ENCODE peak calls at places on chromosomes 3 and 15, in seven cellular contexts. One of them, this sample, is unnamed.

GRCh38 chr3:114411292-114411691 is 117.5 kb downstream of the TIGIT start:
- DNase-seq in thoracic aorta: no peak
- DNase-seq in HepG2: no peak
- DNase-seq in testis: no peak
- DNase-seq in A549: no peak
- DNase-seq in neuronal stem cell: no peak
- DNase-seq in uterus: no peak
- DNase-seq in this sample: no peak

GRCh38 chr3:16897254-16897926 is 12.6 kb downstream of the PLCL2 start:
- DNase-seq in uterus: no peak
- DNase-seq in HepG2: no peak
- DNase-seq in thoracic aorta: no peak
- DNase-seq in testis: no peak
- DNase-seq in A549: no peak
- DNase-seq in neuronal stem cell: no peak
- DNase-seq in this sample: no peak

GRCh38 chr3:112651076-112651475 is 10.1 kb upstream of the CCDC80 start:
- DNase-seq in testis: no peak
- DNase-seq in thoracic aorta: no peak
- DNase-seq in neuronal stem cell: no peak
- DNase-seq in uterus: no peak
- DNase-seq in HepG2: no peak
- DNase-seq in A549: no peak
- DNase-seq in this sample: no peak

GRCh38 chr15:66486887-66487286 is 10.7 kb downstream of the SNAPC5 start:
- DNase-seq in uterus: no peak
- DNase-seq in thoracic aorta: no peak
- DNase-seq in testis: no peak
- DNase-seq in A549: no peak
- DNase-seq in neuronal stem cell: no peak
- DNase-seq in HepG2: no peak
- DNase-seq in this sample: no peak

GRCh38 chr3:144816366-144816765 is 844.7 kb downstream of the DIPK2A start:
- DNase-seq in A549: no peak
- DNase-seq in testis: no peak
- DNase-seq in thoracic aorta: no peak
- DNase-seq in HepG2: no peak
- DNase-seq in neuronal stem cell: no peak
- DNase-seq in uterus: no peak
- DNase-seq in this sample: no peak

GRCh38 chr15:73317651-73318462 is 50.9 kb downstream of the HCN4 start:
- DNase-seq in HepG2: no peak
- DNase-seq in thoracic aorta: no peak
- DNase-seq in uterus: no peak
- DNase-seq in neuronal stem cell: no peak
- DNase-seq in testis: no peak
- DNase-seq in A549: no peak
- DNase-seq in this sample: no peak

GRCh38 chr15:35737521-35737920 is 191.6 kb upstream of the DPH6 start:
- DNase-seq in uterus: no peak
- DNase-seq in thoracic aorta: no peak
- DNase-seq in A549: no peak
- DNase-seq in neuronal stem cell: no peak
- DNase-seq in testis: no peak
- DNase-seq in HepG2: no peak
- DNase-seq in this sample: no peak

GRCh38 chr3:535566-536416 is 339.2 kb downstream of the CHL1 start:
- DNase-seq in HepG2: no peak
- DNase-seq in A549: no peak
- DNase-seq in uterus: no peak
- DNase-seq in neuronal stem cell: no peak
- DNase-seq in thoracic aorta: no peak
- DNase-seq in testis: peak; percentile 84
- DNase-seq in this sample: peak; percentile 61

GRCh38 chr3:177597325-177598109 is 400.2 kb upstream of the TBL1XR1 start:
- DNase-seq in neuronal stem cell: no peak
- DNase-seq in thoracic aorta: no peak
- DNase-seq in HepG2: no peak
- DNase-seq in uterus: peak; percentile 63
- DNase-seq in A549: no peak
- DNase-seq in testis: peak; percentile 50
- DNase-seq in this sample: no peak

GRCh38 chr3:45365060-45365459 is 23.3 kb upstream of the LARS2 start:
- DNase-seq in testis: no peak
- DNase-seq in HepG2: no peak
- DNase-seq in A549: no peak
- DNase-seq in neuronal stem cell: no peak
- DNase-seq in thoracic aorta: no peak
- DNase-seq in uterus: no peak
- DNase-seq in this sample: no peak

GRCh38 chr15:78024883-78025282 is 52.6 kb downstream of the TBC1D2B start:
- DNase-seq in HepG2: no peak
- DNase-seq in thoracic aorta: no peak
- DNase-seq in neuronal stem cell: no peak
- DNase-seq in testis: no peak
- DNase-seq in uterus: no peak
- DNase-seq in A549: no peak
- DNase-seq in this sample: no peak

GRCh38 chr3:148131990-148132638 is 565.6 kb upstream of the AGTR1 start:
- DNase-seq in uterus: no peak
- DNase-seq in thoracic aorta: no peak
- DNase-seq in HepG2: no peak
- DNase-seq in neuronal stem cell: no peak
- DNase-seq in testis: no peak
- DNase-seq in A549: no peak
- DNase-seq in this sample: no peak

GRCh38 chr15:36614016-36614415 is 34.6 kb downstream of the CDIN1 start:
- DNase-seq in neuronal stem cell: no peak
- DNase-seq in uterus: no peak
- DNase-seq in testis: no peak
- DNase-seq in HepG2: peak; percentile 7
- DNase-seq in A549: no peak
- DNase-seq in thoracic aorta: no peak
- DNase-seq in this sample: no peak

GRCh38 chr15:46280753-46281521 is 646.1 kb downstream of the SQOR start:
- DNase-seq in uterus: no peak
- DNase-seq in testis: no peak
- DNase-seq in thoracic aorta: no peak
- DNase-seq in HepG2: no peak
- DNase-seq in neuronal stem cell: no peak
- DNase-seq in A549: no peak
- DNase-seq in this sample: peak; percentile 50

GRCh38 chr3:138468886-138469285 is 34.5 kb downstream of the ESYT3 start:
- DNase-seq in thoracic aorta: no peak
- DNase-seq in uterus: peak; percentile 44
- DNase-seq in HepG2: no peak
- DNase-seq in A549: no peak
- DNase-seq in testis: no peak
- DNase-seq in neuronal stem cell: no peak
- DNase-seq in this sample: no peak

GRCh38 chr3:105912891-105913290 is 44.1 kb upstream of the CBLB start:
- DNase-seq in neuronal stem cell: no peak
- DNase-seq in thoracic aorta: no peak
- DNase-seq in HepG2: no peak
- DNase-seq in A549: no peak
- DNase-seq in testis: no peak
- DNase-seq in uterus: no peak
- DNase-seq in this sample: no peak

GRCh38 chr15:75065467-75065850 is 42.1 kb downstream of the PPCDC start:
- DNase-seq in thoracic aorta: no peak
- DNase-seq in A549: no peak
- DNase-seq in neuronal stem cell: no peak
- DNase-seq in HepG2: peak; percentile 85
- DNase-seq in testis: peak; percentile 75
- DNase-seq in uterus: no peak
- DNase-seq in this sample: no peak

GRCh38 chr15:40582726-40583246 is 11.3 kb upstream of the KNL1 start:
- DNase-seq in uterus: no peak
- DNase-seq in neuronal stem cell: no peak
- DNase-seq in A549: peak; percentile 43
- DNase-seq in HepG2: peak; percentile 99
- DNase-seq in testis: peak; percentile 85
- DNase-seq in thoracic aorta: no peak
- DNase-seq in this sample: peak; percentile 41

GRCh38 chr3:71028802-71029201 is 554.7 kb downstream of the FOXP1 start:
- DNase-seq in thoracic aorta: no peak
- DNase-seq in uterus: no peak
- DNase-seq in A549: no peak
- DNase-seq in HepG2: no peak
- DNase-seq in testis: no peak
- DNase-seq in neuronal stem cell: no peak
- DNase-seq in this sample: no peak

GRCh38 chr3:168024537-168024941 is 71.2 kb downstream of the GOLIM4 start:
- DNase-seq in uterus: no peak
- DNase-seq in HepG2: no peak
- DNase-seq in thoracic aorta: no peak
- DNase-seq in A549: no peak
- DNase-seq in neuronal stem cell: no peak
- DNase-seq in testis: no peak
- DNase-seq in this sample: no peak

GRCh38 chr3:177945999-177946398 is 590.2 kb upstream of the KCNMB2 start:
- DNase-seq in thoracic aorta: no peak
- DNase-seq in neuronal stem cell: no peak
- DNase-seq in testis: no peak
- DNase-seq in uterus: no peak
- DNase-seq in HepG2: no peak
- DNase-seq in A549: no peak
- DNase-seq in this sample: no peak

GRCh38 chr3:113018461-113019181 is 27.8 kb downstream of the GTPBP8 start:
- DNase-seq in A549: no peak
- DNase-seq in testis: peak; percentile 18
- DNase-seq in uterus: no peak
- DNase-seq in thoracic aorta: no peak
- DNase-seq in neuronal stem cell: no peak
- DNase-seq in HepG2: no peak
- DNase-seq in this sample: no peak

GRCh38 chr15:29134641-29135071 is 135.0 kb downstream of the NSMCE3 start:
- DNase-seq in HepG2: no peak
- DNase-seq in thoracic aorta: no peak
- DNase-seq in uterus: no peak
- DNase-seq in A549: no peak
- DNase-seq in testis: no peak
- DNase-seq in neuronal stem cell: no peak
- DNase-seq in this sample: no peak

GRCh38 chr15:72276326-72276700 is 4.0 kb upstream of the PARP6 start:
- DNase-seq in HepG2: no peak
- DNase-seq in uterus: no peak
- DNase-seq in neuronal stem cell: no peak
- DNase-seq in testis: no peak
- DNase-seq in A549: no peak
- DNase-seq in thoracic aorta: no peak
- DNase-seq in this sample: no peak

GRCh38 chr3:138674131-138674530 is 65.6 kb downstream of the FAIM start:
- DNase-seq in A549: no peak
- DNase-seq in HepG2: no peak
- DNase-seq in thoracic aorta: no peak
- DNase-seq in uterus: no peak
- DNase-seq in neuronal stem cell: no peak
- DNase-seq in testis: no peak
- DNase-seq in this sample: no peak

GRCh38 chr3:40024526-40024925 is 215.1 kb downstream of the MYRIP start:
- DNase-seq in uterus: no peak
- DNase-seq in neuronal stem cell: no peak
- DNase-seq in thoracic aorta: no peak
- DNase-seq in HepG2: no peak
- DNase-seq in testis: no peak
- DNase-seq in A549: no peak
- DNase-seq in this sample: no peak

GRCh38 chr15:61169275-61169903 is 59.7 kb downstream of the RORA start:
- DNase-seq in A549: no peak
- DNase-seq in neuronal stem cell: no peak
- DNase-seq in thoracic aorta: no peak
- DNase-seq in HepG2: no peak
- DNase-seq in testis: no peak
- DNase-seq in uterus: no peak
- DNase-seq in this sample: no peak
- H3K4me3 ChIP-seq in A549: no peak overlapping the region
- H3K4me3 ChIP-seq in neuronal stem cell: no peak overlapping the region
- H3K4me3 ChIP-seq in thoracic aorta: no peak overlapping the region
- H3K4me3 ChIP-seq in HepG2: no peak overlapping the region
- H3K4me3 ChIP-seq in testis: no peak overlapping the region
- H3K4me3 ChIP-seq in uterus: no peak overlapping the region
- H3K4me3 ChIP-seq in this sample: no peak overlapping the region

GRCh38 chr3:197322149-197322548 is 23.7 kb upstream of the DLG1 start:
- DNase-seq in neuronal stem cell: no peak
- DNase-seq in uterus: no peak
- DNase-seq in HepG2: no peak
- DNase-seq in testis: no peak
- DNase-seq in A549: no peak
- DNase-seq in thoracic aorta: no peak
- DNase-seq in this sample: no peak
- H3K4me1 ChIP-seq in neuronal stem cell: peaks cover 1% of the 10 kb centered on the region
- H3K4me1 ChIP-seq in uterus: no peaks in the 10 kb centered on the region
- H3K4me1 ChIP-seq in HepG2: no peaks in the 10 kb centered on the region
- H3K4me1 ChIP-seq in testis: no peaks in the 10 kb centered on the region
- H3K4me1 ChIP-seq in A549: no peaks in the 10 kb centered on the region
- H3K4me1 ChIP-seq in thoracic aorta: peaks cover 7% of the 10 kb centered on the region
- H3K4me1 ChIP-seq in this sample: no peaks in the 10 kb centered on the region

GRCh38 chr3:58724376-58724775 is 57.8 kb upstream of the FAM3D start:
- DNase-seq in testis: peak; percentile 80
- DNase-seq in uterus: no peak
- DNase-seq in thoracic aorta: no peak
- DNase-seq in HepG2: no peak
- DNase-seq in neuronal stem cell: no peak
- DNase-seq in A549: no peak
- DNase-seq in this sample: no peak

GRCh38 chr3:58722526-58722925 is 56.0 kb upstream of the FAM3D start:
- DNase-seq in testis: no peak
- DNase-seq in neuronal stem cell: no peak
- DNase-seq in thoracic aorta: no peak
- DNase-seq in HepG2: no peak
- DNase-seq in uterus: no peak
- DNase-seq in A549: no peak
- DNase-seq in this sample: no peak

GRCh38 chr3:58728723-58729122 is 62.1 kb upstream of the FAM3D start:
- DNase-seq in HepG2: no peak
- DNase-seq in uterus: no peak
- DNase-seq in testis: no peak
- DNase-seq in thoracic aorta: no peak
- DNase-seq in A549: no peak
- DNase-seq in neuronal stem cell: no peak
- DNase-seq in this sample: no peak

GRCh38 chr3:58723197-58723596 is 56.6 kb upstream of the FAM3D start:
- DNase-seq in testis: no peak
- DNase-seq in A549: no peak
- DNase-seq in uterus: no peak
- DNase-seq in HepG2: no peak
- DNase-seq in neuronal stem cell: no peak
- DNase-seq in thoracic aorta: no peak
- DNase-seq in this sample: no peak

GRCh38 chr3:58725326-58725853 is 58.8 kb upstream of the FAM3D start:
- DNase-seq in thoracic aorta: no peak
- DNase-seq in neuronal stem cell: no peak
- DNase-seq in uterus: no peak
- DNase-seq in A549: no peak
- DNase-seq in HepG2: no peak
- DNase-seq in testis: no peak
- DNase-seq in this sample: no peak
- H3K27ac ChIP-seq in thoracic aorta: no peak overlapping the region
- H3K27ac ChIP-seq in neuronal stem cell: no peak overlapping the region
- H3K27ac ChIP-seq in uterus: no peak overlapping the region
- H3K27ac ChIP-seq in A549: no peak overlapping the region
- H3K27ac ChIP-seq in HepG2: no peak overlapping the region
- H3K27ac ChIP-seq in testis: peak overlapping the region; percentile 25
- H3K27ac ChIP-seq in this sample: no peak overlapping the region

GRCh38 chr15:83166218-83166617 is 41.4 kb downstream of the HDGFL3 start:
- DNase-seq in neuronal stem cell: no peak
- DNase-seq in uterus: no peak
- DNase-seq in HepG2: no peak
- DNase-seq in thoracic aorta: no peak
- DNase-seq in testis: no peak
- DNase-seq in A549: no peak
- DNase-seq in this sample: no peak
- H3K4me3 ChIP-seq in neuronal stem cell: no peak overlapping the region
- H3K4me3 ChIP-seq in uterus: no peak overlapping the region
- H3K4me3 ChIP-seq in HepG2: no peak overlapping the region
- H3K4me3 ChIP-seq in thoracic aorta: no peak overlapping the region
- H3K4me3 ChIP-seq in testis: no peak overlapping the region
- H3K4me3 ChIP-seq in A549: no peak overlapping the region
- H3K4me3 ChIP-seq in this sample: no peak overlapping the region